ENCODE peak calls at places on chromosome 10, in nine cellular contexts. One of them, this sample, is unnamed.

GRCh38 chr10:30098624-30099023 is 39.2 kb upstream of the JCAD start:
- DNase-seq in brain microvascular endothelial cell: peak
- DNase-seq in left lung: no peak
- DNase-seq in fibroblast of mammary gland: peak
- DNase-seq in effector memory CD4-positive, alpha-beta T cell: no peak
- DNase-seq in Peyer's patch: no peak
- DNase-seq in retinal pigment epithelial cell: no peak
- DNase-seq in ELF-1: no peak
- DNase-seq in GM13977: no peak
- DNase-seq in this sample: no peak

GRCh38 chr10:3532644-3533043 is 252.4 kb downstream of the KLF6 start:
- DNase-seq in brain microvascular endothelial cell: no peak
- DNase-seq in left lung: peak
- DNase-seq in fibroblast of mammary gland: no peak
- DNase-seq in effector memory CD4-positive, alpha-beta T cell: no peak
- DNase-seq in Peyer's patch: no peak
- DNase-seq in retinal pigment epithelial cell: no peak
- DNase-seq in ELF-1: no peak
- DNase-seq in GM13977: no peak
- DNase-seq in this sample: no peak

GRCh38 chr10:5892007-5892406 is 2.0 kb downstream of the FBH1 start:
- DNase-seq in brain microvascular endothelial cell: peak
- DNase-seq in left lung: no peak
- DNase-seq in fibroblast of mammary gland: peak
- DNase-seq in effector memory CD4-positive, alpha-beta T cell: no peak
- DNase-seq in Peyer's patch: peak
- DNase-seq in retinal pigment epithelial cell: no peak
- DNase-seq in ELF-1: no peak
- DNase-seq in GM13977: no peak
- DNase-seq in this sample: no peak

GRCh38 chr10:8050561-8051108 is 3.9 kb upstream of the GATA3 start:
- DNase-seq in brain microvascular endothelial cell: no peak
- DNase-seq in left lung: no peak
- DNase-seq in fibroblast of mammary gland: no peak
- DNase-seq in effector memory CD4-positive, alpha-beta T cell: no peak
- DNase-seq in Peyer's patch: peak
- DNase-seq in retinal pigment epithelial cell: no peak
- DNase-seq in ELF-1: no peak
- DNase-seq in GM13977: peak
- DNase-seq in this sample: no peak

GRCh38 chr10:11824376-11824775 is 1.2 kb downstream of the PROSER2 start:
- DNase-seq in brain microvascular endothelial cell: no peak
- DNase-seq in left lung: no peak
- DNase-seq in fibroblast of mammary gland: peak
- DNase-seq in effector memory CD4-positive, alpha-beta T cell: no peak
- DNase-seq in Peyer's patch: no peak
- DNase-seq in retinal pigment epithelial cell: no peak
- DNase-seq in ELF-1: no peak
- DNase-seq in GM13977: no peak
- DNase-seq in this sample: no peak

GRCh38 chr10:133388973-133389818 is 4.8 kb upstream of the MTG1 start:
- DNase-seq in brain microvascular endothelial cell: no peak
- DNase-seq in left lung: no peak
- DNase-seq in fibroblast of mammary gland: no peak
- DNase-seq in effector memory CD4-positive, alpha-beta T cell: no peak
- DNase-seq in Peyer's patch: peak
- DNase-seq in retinal pigment epithelial cell: no peak
- DNase-seq in ELF-1: no peak
- DNase-seq in GM13977: peak
- DNase-seq in this sample: peak

GRCh38 chr10:47264797-47265281 is 35.2 kb upstream of the GDF10 start:
- DNase-seq in brain microvascular endothelial cell: no peak
- DNase-seq in left lung: no peak
- DNase-seq in fibroblast of mammary gland: no peak
- DNase-seq in effector memory CD4-positive, alpha-beta T cell: no peak
- DNase-seq in Peyer's patch: peak
- DNase-seq in retinal pigment epithelial cell: no peak
- DNase-seq in ELF-1: no peak
- DNase-seq in GM13977: no peak
- DNase-seq in this sample: no peak

GRCh38 chr10:16891375-16892313 is 74.4 kb upstream of the RSU1 start:
- DNase-seq in brain microvascular endothelial cell: peak
- DNase-seq in left lung: peak
- DNase-seq in fibroblast of mammary gland: peak
- DNase-seq in effector memory CD4-positive, alpha-beta T cell: peak
- DNase-seq in Peyer's patch: peak
- DNase-seq in retinal pigment epithelial cell: peak
- DNase-seq in ELF-1: peak
- DNase-seq in GM13977: no peak
- DNase-seq in this sample: peak

GRCh38 chr10:31620236-31621151 is 301.5 kb downstream of the ZEB1 start:
- DNase-seq in brain microvascular endothelial cell: peak
- DNase-seq in left lung: peak
- DNase-seq in fibroblast of mammary gland: peak
- DNase-seq in effector memory CD4-positive, alpha-beta T cell: no peak
- DNase-seq in Peyer's patch: peak
- DNase-seq in retinal pigment epithelial cell: peak
- DNase-seq in ELF-1: peak
- DNase-seq in GM13977: no peak
- DNase-seq in this sample: no peak

GRCh38 chr10:70459061-70459770 is 17.7 kb upstream of the NODAL start:
- DNase-seq in brain microvascular endothelial cell: no peak
- DNase-seq in left lung: no peak
- DNase-seq in fibroblast of mammary gland: no peak
- DNase-seq in effector memory CD4-positive, alpha-beta T cell: no peak
- DNase-seq in Peyer's patch: no peak
- DNase-seq in retinal pigment epithelial cell: no peak
- DNase-seq in ELF-1: peak
- DNase-seq in GM13977: no peak
- DNase-seq in this sample: no peak

GRCh38 chr10:86943316-86944030 is 13.9 kb downstream of the MMRN2 start:
- DNase-seq in brain microvascular endothelial cell: no peak
- DNase-seq in left lung: no peak
- DNase-seq in fibroblast of mammary gland: no peak
- DNase-seq in effector memory CD4-positive, alpha-beta T cell: no peak
- DNase-seq in Peyer's patch: peak
- DNase-seq in retinal pigment epithelial cell: no peak
- DNase-seq in ELF-1: no peak
- DNase-seq in GM13977: no peak
- DNase-seq in this sample: no peak

GRCh38 chr10:96719850-96720421 is 378 bp downstream of the PIK3AP1 start:
- DNase-seq in brain microvascular endothelial cell: no peak
- DNase-seq in left lung: peak
- DNase-seq in fibroblast of mammary gland: no peak
- DNase-seq in effector memory CD4-positive, alpha-beta T cell: no peak
- DNase-seq in Peyer's patch: peak
- DNase-seq in retinal pigment epithelial cell: no peak
- DNase-seq in ELF-1: peak
- DNase-seq in GM13977: peak
- DNase-seq in this sample: peak

GRCh38 chr10:74917481-74918077 is 91.2 kb downstream of the KAT6B start:
- DNase-seq in brain microvascular endothelial cell: peak
- DNase-seq in left lung: no peak
- DNase-seq in fibroblast of mammary gland: peak
- DNase-seq in effector memory CD4-positive, alpha-beta T cell: no peak
- DNase-seq in Peyer's patch: no peak
- DNase-seq in retinal pigment epithelial cell: no peak
- DNase-seq in ELF-1: no peak
- DNase-seq in GM13977: no peak
- DNase-seq in this sample: no peak

GRCh38 chr10:49749556-49750491 is 12.3 kb downstream of the OGDHL start:
- DNase-seq in brain microvascular endothelial cell: no peak
- DNase-seq in left lung: peak
- DNase-seq in fibroblast of mammary gland: no peak
- DNase-seq in effector memory CD4-positive, alpha-beta T cell: no peak
- DNase-seq in Peyer's patch: peak
- DNase-seq in retinal pigment epithelial cell: no peak
- DNase-seq in ELF-1: no peak
- DNase-seq in GM13977: no peak
- DNase-seq in this sample: no peak

GRCh38 chr10:124356706-124357582 is 61.8 kb downstream of the OAT start:
- DNase-seq in brain microvascular endothelial cell: no peak
- DNase-seq in left lung: no peak
- DNase-seq in fibroblast of mammary gland: no peak
- DNase-seq in effector memory CD4-positive, alpha-beta T cell: no peak
- DNase-seq in Peyer's patch: no peak
- DNase-seq in retinal pigment epithelial cell: no peak
- DNase-seq in ELF-1: no peak
- DNase-seq in GM13977: no peak
- DNase-seq in this sample: no peak

GRCh38 chr10:66941491-66941890 is 15.7 kb downstream of the LRRTM3 start:
- DNase-seq in brain microvascular endothelial cell: no peak
- DNase-seq in left lung: peak
- DNase-seq in fibroblast of mammary gland: no peak
- DNase-seq in effector memory CD4-positive, alpha-beta T cell: no peak
- DNase-seq in Peyer's patch: no peak
- DNase-seq in retinal pigment epithelial cell: no peak
- DNase-seq in ELF-1: no peak
- DNase-seq in GM13977: no peak
- DNase-seq in this sample: no peak

GRCh38 chr10:13907570-13907969 is 320.8 kb downstream of the PRPF18 start:
- DNase-seq in brain microvascular endothelial cell: no peak
- DNase-seq in left lung: no peak
- DNase-seq in fibroblast of mammary gland: no peak
- DNase-seq in effector memory CD4-positive, alpha-beta T cell: no peak
- DNase-seq in Peyer's patch: no peak
- DNase-seq in retinal pigment epithelial cell: no peak
- DNase-seq in ELF-1: no peak
- DNase-seq in GM13977: no peak
- DNase-seq in this sample: no peak

GRCh38 chr10:129332476-129332875 is 134.6 kb upstream of the MGMT start:
- DNase-seq in brain microvascular endothelial cell: no peak
- DNase-seq in left lung: no peak
- DNase-seq in fibroblast of mammary gland: peak
- DNase-seq in effector memory CD4-positive, alpha-beta T cell: no peak
- DNase-seq in Peyer's patch: no peak
- DNase-seq in retinal pigment epithelial cell: no peak
- DNase-seq in ELF-1: peak
- DNase-seq in GM13977: no peak
- DNase-seq in this sample: no peak

GRCh38 chr10:126569513-126570447 is 100.7 kb downstream of the C10orf90 start:
- DNase-seq in brain microvascular endothelial cell: peak
- DNase-seq in left lung: no peak
- DNase-seq in fibroblast of mammary gland: peak
- DNase-seq in effector memory CD4-positive, alpha-beta T cell: no peak
- DNase-seq in Peyer's patch: no peak
- DNase-seq in retinal pigment epithelial cell: peak
- DNase-seq in ELF-1: no peak
- DNase-seq in GM13977: no peak
- DNase-seq in this sample: no peak

GRCh38 chr10:94439275-94439861 is 37.0 kb downstream of the TBC1D12 start:
- DNase-seq in brain microvascular endothelial cell: no peak
- DNase-seq in left lung: no peak
- DNase-seq in fibroblast of mammary gland: peak
- DNase-seq in effector memory CD4-positive, alpha-beta T cell: no peak
- DNase-seq in Peyer's patch: no peak
- DNase-seq in retinal pigment epithelial cell: no peak
- DNase-seq in ELF-1: peak
- DNase-seq in GM13977: no peak
- DNase-seq in this sample: no peak

GRCh38 chr10:97607076-97607635 is 17.6 kb downstream of the C10orf62 start:
- DNase-seq in brain microvascular endothelial cell: no peak
- DNase-seq in left lung: no peak
- DNase-seq in fibroblast of mammary gland: no peak
- DNase-seq in effector memory CD4-positive, alpha-beta T cell: no peak
- DNase-seq in Peyer's patch: no peak
- DNase-seq in retinal pigment epithelial cell: no peak
- DNase-seq in ELF-1: peak
- DNase-seq in GM13977: no peak
- DNase-seq in this sample: no peak

GRCh38 chr10:59245751-59246150 is 69.3 kb downstream of the PHYHIPL start:
- DNase-seq in brain microvascular endothelial cell: no peak
- DNase-seq in left lung: no peak
- DNase-seq in fibroblast of mammary gland: no peak
- DNase-seq in effector memory CD4-positive, alpha-beta T cell: no peak
- DNase-seq in Peyer's patch: no peak
- DNase-seq in retinal pigment epithelial cell: no peak
- DNase-seq in ELF-1: no peak
- DNase-seq in GM13977: no peak
- DNase-seq in this sample: no peak

GRCh38 chr10:131561897-131562296 is 250.4 kb upstream of the TCERG1L start:
- DNase-seq in brain microvascular endothelial cell: no peak
- DNase-seq in left lung: no peak
- DNase-seq in fibroblast of mammary gland: no peak
- DNase-seq in effector memory CD4-positive, alpha-beta T cell: no peak
- DNase-seq in Peyer's patch: no peak
- DNase-seq in retinal pigment epithelial cell: no peak
- DNase-seq in ELF-1: no peak
- DNase-seq in GM13977: no peak
- DNase-seq in this sample: no peak

GRCh38 chr10:83544049-83544448 is 595.3 kb upstream of the GHITM start:
- DNase-seq in brain microvascular endothelial cell: no peak
- DNase-seq in left lung: no peak
- DNase-seq in fibroblast of mammary gland: no peak
- DNase-seq in effector memory CD4-positive, alpha-beta T cell: no peak
- DNase-seq in Peyer's patch: no peak
- DNase-seq in retinal pigment epithelial cell: no peak
- DNase-seq in ELF-1: no peak
- DNase-seq in GM13977: no peak
- DNase-seq in this sample: no peak

GRCh38 chr10:79320785-79321493 is 26.3 kb upstream of the PPIF start:
- DNase-seq in brain microvascular endothelial cell: peak
- DNase-seq in left lung: no peak
- DNase-seq in fibroblast of mammary gland: peak
- DNase-seq in effector memory CD4-positive, alpha-beta T cell: no peak
- DNase-seq in Peyer's patch: no peak
- DNase-seq in retinal pigment epithelial cell: no peak
- DNase-seq in ELF-1: no peak
- DNase-seq in GM13977: no peak
- DNase-seq in this sample: no peak

GRCh38 chr10:122375761-122376160 is 1.3 kb downstream of the PLEKHA1 start:
- DNase-seq in brain microvascular endothelial cell: no peak
- DNase-seq in left lung: no peak
- DNase-seq in fibroblast of mammary gland: no peak
- DNase-seq in effector memory CD4-positive, alpha-beta T cell: no peak
- DNase-seq in Peyer's patch: no peak
- DNase-seq in retinal pigment epithelial cell: no peak
- DNase-seq in ELF-1: no peak
- DNase-seq in GM13977: no peak
- DNase-seq in this sample: no peak

GRCh38 chr10:47027812-47028260 is 116.6 kb downstream of the PTPN20 start:
- DNase-seq in brain microvascular endothelial cell: no peak
- DNase-seq in left lung: peak
- DNase-seq in fibroblast of mammary gland: no peak
- DNase-seq in effector memory CD4-positive, alpha-beta T cell: no peak
- DNase-seq in Peyer's patch: no peak
- DNase-seq in retinal pigment epithelial cell: no peak
- DNase-seq in ELF-1: no peak
- DNase-seq in GM13977: no peak
- DNase-seq in this sample: peak

GRCh38 chr10:120735773-120736371 is 115.3 kb upstream of the WDR11 start:
- DNase-seq in brain microvascular endothelial cell: no peak
- DNase-seq in left lung: no peak
- DNase-seq in fibroblast of mammary gland: peak
- DNase-seq in effector memory CD4-positive, alpha-beta T cell: no peak
- DNase-seq in Peyer's patch: no peak
- DNase-seq in retinal pigment epithelial cell: no peak
- DNase-seq in ELF-1: no peak
- DNase-seq in GM13977: peak
- DNase-seq in this sample: no peak

GRCh38 chr10:95177429-95177828 is 16.6 kb upstream of the ACSM6 start:
- DNase-seq in brain microvascular endothelial cell: no peak
- DNase-seq in left lung: no peak
- DNase-seq in fibroblast of mammary gland: no peak
- DNase-seq in effector memory CD4-positive, alpha-beta T cell: no peak
- DNase-seq in Peyer's patch: no peak
- DNase-seq in retinal pigment epithelial cell: no peak
- DNase-seq in ELF-1: no peak
- DNase-seq in GM13977: no peak
- DNase-seq in this sample: no peak

GRCh38 chr10:33015798-33016547 is 57.9 kb upstream of the ITGB1 start:
- DNase-seq in brain microvascular endothelial cell: peak
- DNase-seq in left lung: no peak
- DNase-seq in fibroblast of mammary gland: peak
- DNase-seq in effector memory CD4-positive, alpha-beta T cell: no peak
- DNase-seq in Peyer's patch: no peak
- DNase-seq in retinal pigment epithelial cell: no peak
- DNase-seq in ELF-1: no peak
- DNase-seq in GM13977: no peak
- DNase-seq in this sample: no peak

GRCh38 chr10:11631890-11632587 is 20.6 kb upstream of the USP6NL start:
- DNase-seq in brain microvascular endothelial cell: no peak
- DNase-seq in left lung: no peak
- DNase-seq in fibroblast of mammary gland: no peak
- DNase-seq in effector memory CD4-positive, alpha-beta T cell: no peak
- DNase-seq in Peyer's patch: peak
- DNase-seq in retinal pigment epithelial cell: no peak
- DNase-seq in ELF-1: no peak
- DNase-seq in GM13977: peak
- DNase-seq in this sample: no peak